ENCODE peak calls at places on chromosomes 11 and 22, in five cellular contexts. U is transverse colon, H is aorta, W is right lobe of liver, X is body of pancreas. Y is an unnamed sample.

GRCh38 chr11:19913893-19914249 is 201.2 kb downstream of the NAV2 start:
- DNase-seq in U (no peak), H (no peak), W (no peak), X (no peak), Y (no peak)

GRCh38 chr11:2995893-2996554 is 3.9 kb upstream of the NAP1L4 start:
- DNase-seq in U (no peak), H (no peak), W (peak; percentile 37), X (no peak), Y (no peak)

GRCh38 chr22:49269371-49269770 is 558.3 kb downstream of the BRD1 start:
- DNase-seq in U (no peak), H (no peak), W (no peak), X (no peak), Y (no peak)

GRCh38 chr11:12746593-12747097 is 72.4 kb downstream of the TEAD1 start:
- DNase-seq in U (no peak), H (peak; percentile 67), W (no peak), X (peak; percentile 42), Y (no peak)

GRCh38 chr11:70246196-70246595 is 24.3 kb upstream of the PPFIA1 start:
- DNase-seq in U (no peak), H (no peak), W (no peak), X (no peak), Y (no peak)

GRCh38 chr22:44526431-44527115 is 28.5 kb upstream of the RTL6 start:
- DNase-seq in U (no peak), H (no peak), W (peak; percentile 24), X (no peak), Y (no peak)

GRCh38 chr11:4921796-4922195 is 2.3 kb downstream of the OR51G1 start:
- DNase-seq in U (no peak), H (no peak), W (no peak), X (no peak), Y (no peak)

GRCh38 chr22:30858976-30859713 is 109.4 kb downstream of the MORC2 start:
- DNase-seq in U (no peak), H (no peak), W (no peak), X (no peak), Y (no peak)

GRCh38 chr22:29872989-29873388 is 10.0 kb upstream of the MTMR3 start:
- DNase-seq in U (no peak), H (peak; percentile 51), W (no peak), X (peak; percentile 20), Y (no peak)

GRCh38 chr11:12048936-12049790 is 40.7 kb upstream of the DKK3 start:
- DNase-seq in U (no peak), H (no peak), W (no peak), X (no peak), Y (no peak)

GRCh38 chr11:76631566-76632308 is 38.8 kb downstream of the LRRC32 start:
- DNase-seq in U (no peak), H (no peak), W (no peak), X (no peak), Y (no peak)

GRCh38 chr11:119025099-119025473 is 5.6 kb downstream of the SLC37A4 start:
- DNase-seq in U (no peak), H (no peak), W (no peak), X (no peak), Y (no peak)

GRCh38 chr22:42914511-42915076 is 57.5 kb upstream of the ARFGAP3 start:
- DNase-seq in U (no peak), H (no peak), W (no peak), X (peak; percentile 70), Y (no peak)

GRCh38 chr11:620935-621814 is 3.6 kb downstream of the CDHR5 start:
- DNase-seq in U (no peak), H (no peak), W (no peak), X (no peak), Y (no peak)

GRCh38 chr22:45142376-45142775 is 21.3 kb upstream of the NUP50 start:
- DNase-seq in U (no peak), H (no peak), W (no peak), X (no peak), Y (no peak)

GRCh38 chr11:119421941-119422504 is 949 bp downstream of the THY1 start:
- DNase-seq in U (no peak), H (peak; percentile 47), W (no peak), X (no peak), Y (no peak)

GRCh38 chr11:2390871-2391662 is 9.5 kb upstream of the TSSC4 start:
- DNase-seq in U (peak; percentile 61), H (peak; percentile 81), W (no peak), X (no peak), Y (no peak)

GRCh38 chr11:316891-317291 is 3.1 kb downstream of the IFITM1 start:
- DNase-seq in U (no peak), H (no peak), W (no peak), X (no peak), Y (no peak)

GRCh38 chr11:71364176-71364671 is 84.0 kb downstream of the DHCR7 start:
- DNase-seq in U (no peak), H (no peak), W (peak; percentile 62), X (peak; percentile 12), Y (no peak)

GRCh38 chr22:20406686-20407408 is 12.9 kb downstream of the ZNF74 start:
- DNase-seq in U (no peak), H (no peak), W (peak; percentile 17), X (no peak), Y (no peak)

GRCh38 chr11:63845305-63845704 is 6.4 kb downstream of the MARK2 start:
- DNase-seq in U (no peak), H (no peak), W (no peak), X (peak; percentile 31), Y (peak; percentile 61)

GRCh38 chr11:35248558-35249323 is 109.8 kb downstream of the CD44 start:
- DNase-seq in U (no peak), H (no peak), W (no peak), X (no peak), Y (no peak)

GRCh38 chr11:47189100-47189834 is 3.0 kb upstream of the PACSIN3 start:
- DNase-seq in U (no peak), H (no peak), W (peak; percentile 90), X (peak; percentile 51), Y (peak; percentile 74)

GRCh38 chr22:49158741-49159564 is 668.7 kb downstream of the BRD1 start:
- DNase-seq in U (no peak), H (peak; percentile 21), W (no peak), X (no peak), Y (no peak)

GRCh38 chr11:3137486-3138177 is 27.5 kb downstream of the OSBPL5 start:
- DNase-seq in U (no peak), H (peak; percentile 30), W (no peak), X (no peak), Y (no peak)

GRCh38 chr22:43921361-43921760 is 2.2 kb upstream of the PNPLA3 start:
- DNase-seq in U (no peak), H (no peak), W (no peak), X (no peak), Y (no peak)

GRCh38 chr22:50261615-50262459 is at the start of gene MAPK12:
- DNase-seq in U (no peak), H (no peak), W (no peak), X (no peak), Y (no peak)

GRCh38 chr11:110951609-110952008 is 239.4 kb upstream of the ARHGAP20 start:
- DNase-seq in U (no peak), H (no peak), W (no peak), X (no peak), Y (no peak)

GRCh38 chr11:10305262-10305963 is 540 bp downstream of the ADM start:
- DNase-seq in U (peak; percentile 51), H (peak; percentile 66), W (peak; percentile 79), X (peak; percentile 38), Y (no peak)

GRCh38 chr11:68525930-68526329 is 65.4 kb downstream of the PPP6R3 start:
- DNase-seq in U (no peak), H (no peak), W (no peak), X (no peak), Y (no peak)

GRCh38 chr22:41517172-41518047 is 26.9 kb downstream of the POLR3H start:
- DNase-seq in U (peak; percentile 81), H (no peak), W (peak; percentile 76), X (peak; percentile 73), Y (peak; percentile 33)

GRCh38 chr11:76206077-76206326 is 300 bp downstream of the WNT11 start:
- DNase-seq in U (peak; percentile 14), H (no peak), W (no peak), X (no peak), Y (no peak)

GRCh38 chr11:65916391-65916790 is 2.5 kb downstream of the C11orf68 start:
- DNase-seq in U (no peak), H (no peak), W (no peak), X (no peak), Y (no peak)
- H3K27ac ChIP-seq in U (peak overlapping the region; percentile 98), H (peak overlapping the region; percentile 45), W (peak overlapping the region; percentile 43), X (peak overlapping the region; percentile 62), Y (peak overlapping the region; percentile 99)

GRCh38 chr22:28812491-28812890 is 12.1 kb upstream of the XBP1 start:
- DNase-seq in U (no peak), H (no peak), W (peak; percentile 76), X (no peak), Y (no peak)
- H3K27ac ChIP-seq in U (peak overlapping the region; percentile 69), H (no peak overlapping the region), W (peak overlapping the region; percentile 80), X (peak overlapping the region; percentile 96), Y (no peak overlapping the region)

DNA sequence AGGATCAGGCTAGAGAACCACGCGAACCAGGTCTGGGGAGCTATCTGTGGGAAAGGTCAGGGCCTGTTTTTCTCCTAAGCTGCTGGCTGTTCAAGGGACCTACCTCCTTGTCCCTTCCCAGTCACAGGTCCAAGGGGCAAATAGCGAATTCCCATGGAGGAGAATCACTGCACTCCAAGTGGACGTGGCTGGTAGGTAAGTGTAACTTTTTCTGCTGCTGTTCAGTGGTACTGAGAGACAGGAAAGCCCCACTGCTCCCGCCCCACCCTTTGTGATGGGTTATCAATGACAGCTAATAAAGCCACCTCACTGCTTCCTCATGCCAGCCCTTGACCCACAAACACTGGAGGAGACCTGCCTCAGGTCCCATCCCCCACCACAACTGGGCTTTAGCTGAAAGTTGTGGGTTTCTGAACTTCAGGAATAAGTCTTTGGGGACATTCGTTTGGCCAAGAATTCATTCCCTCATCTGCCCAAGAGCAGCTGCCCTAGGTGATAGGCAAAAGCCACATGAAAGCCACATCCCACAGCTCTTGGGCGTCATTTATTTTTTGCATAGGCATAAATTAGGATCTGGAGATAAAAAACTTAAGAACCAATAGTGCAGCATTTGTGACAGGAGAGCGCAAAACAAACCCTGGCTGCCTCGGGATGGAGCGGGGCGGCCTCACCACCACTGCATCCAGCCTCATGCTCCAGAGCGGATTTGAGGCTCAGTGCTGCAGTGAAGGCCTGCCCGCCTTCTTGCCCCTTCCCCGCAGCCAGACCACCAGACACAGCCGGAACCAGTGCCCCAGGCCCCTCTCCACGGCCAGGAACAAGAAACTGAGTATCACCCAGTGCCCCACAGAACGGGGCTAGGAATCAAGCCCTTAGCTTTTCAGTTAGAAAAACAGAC is 21.3 kb downstream of the SUN2 start:
- DNase-seq in U (no peak), H (peak; percentile 39), W (no peak), X (no peak), Y (no peak)
- H3K27ac ChIP-seq in U (peak overlapping the region; percentile 72), H (no peak overlapping the region), W (peak overlapping the region; percentile 69), X (peak overlapping the region; percentile 87), Y (no peak overlapping the region)

GRCh38 chr11:131595812-131596211 is 225.4 kb downstream of the NTM start:
- DNase-seq in U (no peak), H (no peak), W (no peak), X (no peak), Y (no peak)

GRCh38 chr11:131597875-131598274 is 227.5 kb downstream of the NTM start:
- DNase-seq in U (no peak), H (no peak), W (no peak), X (no peak), Y (no peak)

GRCh38 chr11:131598305-131598704 is 227.9 kb downstream of the NTM start:
- DNase-seq in U (no peak), H (no peak), W (no peak), X (no peak), Y (no peak)

GRCh38 chr11:131601586-131601985 is 231.2 kb downstream of the NTM start:
- DNase-seq in U (no peak), H (no peak), W (no peak), X (no peak), Y (no peak)

GRCh38 chr11:131600591-131600990 is 230.2 kb downstream of the NTM start:
- DNase-seq in U (no peak), H (no peak), W (no peak), X (no peak), Y (no peak)
- H3K27ac ChIP-seq in U (no peak overlapping the region), H (no peak overlapping the region), W (no peak overlapping the region), X (no peak overlapping the region), Y (no peak overlapping the region)